ENCODE peak calls at places on chromosomes 2 and 18, in ten cellular contexts. J is mammary epithelial cell, N is hepatocyte, X is cardiac muscle cell, S is BJ, O is left ventricle myocardium inferior, V is esophagus squamous epithelium, R is cardiac fibroblast, I is colonic mucosa, Z is GM23338. Y is an unnamed sample.

GRCh38 chr18:3261393-3262233 is at the start of gene MYL12B:
- DNase-seq in R (peak), X (peak), J (peak), V (peak), O (peak), S (no peak), Z (peak), N (peak), I (peak), Y (no peak)

GRCh38 chr18:54812885-54813284 is 15.4 kb upstream of the RAB27B start:
- DNase-seq in V (no peak), N (no peak), X (no peak), S (no peak), O (no peak), I (no peak), R (no peak), J (no peak), Z (no peak), Y (no peak)

GRCh38 chr2:233063269-233063975 is 3.3 kb downstream of the INPP5D start:
- DNase-seq in X (no peak), J (no peak), I (no peak), R (no peak), O (no peak), Z (peak), V (no peak), S (no peak), N (no peak), Y (no peak)

GRCh38 chr18:12598181-12598921 is 59.6 kb downstream of the SPIRE1 start:
- DNase-seq in R (peak), X (peak), O (no peak), I (no peak), S (no peak), V (no peak), Z (peak), N (no peak), J (no peak), Y (no peak)

GRCh38 chr2:144453039-144453336 is 66.9 kb downstream of the ZEB2 start:
- DNase-seq in V (no peak), R (peak), X (peak), N (no peak), Z (no peak), S (no peak), O (no peak), I (no peak), J (no peak), Y (peak)

GRCh38 chr2:5365871-5366461 is 326.2 kb upstream of the SOX11 start:
- DNase-seq in S (no peak), N (peak), Z (peak), X (peak), J (peak), O (peak), V (no peak), R (peak), I (peak), Y (peak)

GRCh38 chr2:151562398-151562797 is 152.7 kb downstream of the RIF1 start:
- DNase-seq in N (no peak), O (no peak), I (no peak), X (no peak), R (no peak), V (no peak), S (no peak), J (no peak), Z (no peak), Y (no peak)

GRCh38 chr2:199850718-199851498 is at the start of gene FTCDNL1:
- DNase-seq in O (peak), R (peak), N (peak), I (peak), S (no peak), X (peak), V (no peak), Z (peak), J (peak), Y (no peak)

GRCh38 chr18:76340410-76340809 is 154.6 kb downstream of the ZNF516 start:
- DNase-seq in X (no peak), J (no peak), Z (no peak), I (no peak), R (no peak), O (no peak), N (no peak), V (no peak), S (no peak), Y (no peak)

GRCh38 chr2:232668805-232669444 is 28.2 kb upstream of the GIGYF2 start:
- DNase-seq in R (peak), O (no peak), V (no peak), I (no peak), S (no peak), N (peak), J (no peak), Z (peak), X (peak), Y (no peak)

GRCh38 chr2:143730155-143730949 is 601.1 kb downstream of the ARHGAP15 start:
- DNase-seq in N (no peak), I (no peak), X (peak), Z (no peak), V (no peak), O (no peak), J (peak), S (no peak), R (peak), Y (no peak)

GRCh38 chr2:42101641-42102605 is 54.1 kb downstream of the PKDCC start:
- DNase-seq in I (peak), J (no peak), O (peak), Z (peak), N (peak), V (peak), R (peak), X (peak), S (peak), Y (no peak)

GRCh38 chr2:222942977-222943376 is 82.1 kb downstream of the ACSL3 start:
- DNase-seq in J (no peak), Z (no peak), V (no peak), R (no peak), S (no peak), O (no peak), I (no peak), X (no peak), N (no peak), Y (no peak)

GRCh38 chr2:190646780-190647626 is 1.9 kb upstream of the NAB1 start:
- DNase-seq in R (peak), Z (no peak), S (no peak), V (no peak), N (no peak), J (peak), O (no peak), I (peak), X (peak), Y (no peak)

GRCh38 chr2:4673025-4673489 is 969.7 kb downstream of the DCDC2C start:
- DNase-seq in O (no peak), N (no peak), J (no peak), I (no peak), Z (peak), R (no peak), X (no peak), S (no peak), V (no peak), Y (no peak)

DNA sequence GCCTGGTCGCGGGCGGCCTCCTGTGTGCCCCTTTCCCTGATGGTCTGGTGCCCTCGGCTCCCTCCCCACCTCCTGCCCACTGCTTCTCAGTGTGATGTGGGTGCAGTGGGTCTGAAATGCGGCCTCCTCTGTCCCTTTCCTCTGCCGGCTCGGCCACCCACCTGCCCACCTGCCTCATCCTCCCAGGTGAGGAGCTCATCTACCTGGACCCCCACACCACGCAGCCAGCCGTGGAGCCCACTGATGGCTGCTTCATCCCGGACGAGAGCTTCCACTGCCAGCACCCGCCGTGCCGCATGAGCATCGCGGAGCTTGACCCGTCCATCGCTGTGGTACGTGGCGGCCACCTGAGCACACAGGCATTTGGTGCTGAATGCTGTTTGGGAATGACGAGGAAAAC is 18.3 kb downstream of the DTYMK start:
- DNase-seq in O (no peak), S (no peak), V (no peak), Z (no peak), X (no peak), N (no peak), R (no peak), J (no peak), I (no peak), Y (no peak)
- H3K4me3 ChIP-seq in O (no peak), S (no peak), V (no peak), Z (no peak), X (no peak), N (no peak), R (no peak), J (no peak), I (no peak), Y (no peak)

GRCh38 chr2:49426991-49427390 is 272.7 kb upstream of the FSHR start:
- DNase-seq in I (no peak), Z (no peak), J (no peak), V (no peak), S (no peak), R (no peak), N (no peak), O (no peak), X (no peak), Y (no peak)
- TF ChIP-seq CTCF in I (no peak), Z (no peak), J (no peak), V (no peak), S (no peak), R (no peak), N (no peak), O (no peak), X (no peak), Y (no peak)

DNA sequence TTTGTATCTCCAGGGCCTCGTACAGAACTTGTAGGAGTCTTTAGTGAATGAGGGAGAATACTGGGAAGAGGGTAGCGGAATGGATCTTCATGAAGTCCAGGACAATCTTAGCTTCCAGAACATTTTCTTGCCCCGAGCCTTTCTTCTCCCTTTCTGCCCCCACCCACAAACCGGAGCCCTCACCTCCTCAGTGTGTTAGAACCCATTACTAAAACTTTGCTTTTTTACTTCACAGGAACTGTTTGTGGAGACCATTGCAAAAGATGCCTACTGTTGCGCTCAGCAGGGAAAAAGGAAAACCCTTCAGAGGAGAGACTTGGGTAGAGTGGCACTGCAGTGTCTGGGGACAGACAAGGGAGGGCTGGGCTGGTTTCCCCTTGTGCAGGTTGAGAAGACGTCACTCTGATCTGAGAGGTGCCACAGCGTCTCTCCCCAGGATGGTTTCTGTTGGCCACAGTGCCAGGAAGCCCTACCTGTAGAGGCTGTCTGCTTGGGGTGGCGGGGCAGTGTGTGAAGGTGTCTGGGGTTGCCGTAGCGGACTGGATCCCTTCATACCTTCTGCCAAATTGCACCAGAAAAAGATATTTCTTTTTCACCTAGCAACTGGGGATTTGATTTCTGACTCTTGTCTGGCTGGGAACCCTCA is 786 bp downstream of the POLE4 start:
- DNase-seq in I (no peak), R (no peak), S (no peak), Z (no peak), O (no peak), V (no peak), X (no peak), N (no peak), J (no peak), Y (no peak)
- H3K4me3 ChIP-seq in I (peak), R (peak), S (peak), Z (peak), O (peak), V (peak), X (peak), N (peak), J (peak), Y (peak)

GRCh38 chr2:230942371-230942770 is 17.3 kb upstream of the GPR55 start:
- DNase-seq in J (no peak), V (no peak), X (no peak), R (no peak), N (no peak), O (no peak), Z (no peak), S (no peak), I (no peak), Y (no peak)
- TF ChIP-seq CTCF in J (no peak), V (no peak), X (no peak), R (no peak), N (no peak), O (no peak), Z (peak), S (no peak), I (no peak), Y (no peak)

GRCh38 chr2:155035246-155035645 is 336.8 kb downstream of the KCNJ3 start:
- DNase-seq in R (no peak), I (no peak), N (no peak), S (no peak), X (no peak), Z (no peak), J (no peak), V (no peak), O (no peak), Y (no peak)

DNA sequence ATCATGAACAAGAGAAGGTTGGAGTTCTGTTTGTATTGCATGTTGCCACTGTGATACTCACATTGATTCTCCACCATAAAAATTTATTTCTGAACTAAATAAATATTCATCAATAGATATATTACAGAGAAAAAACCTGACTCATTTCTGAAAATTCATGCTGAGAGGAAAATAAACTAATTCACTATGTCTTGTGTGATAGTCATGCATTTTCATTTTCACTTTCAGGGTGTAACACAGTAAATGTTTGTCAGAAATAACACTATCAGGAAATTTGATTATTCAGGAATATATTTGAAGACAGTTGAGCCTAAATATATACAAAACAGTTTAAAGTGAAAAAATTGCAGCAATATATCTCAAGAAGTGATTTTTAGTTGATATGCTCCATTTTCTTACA is 335.2 kb downstream of the KCNJ3 start:
- DNase-seq in R (no peak), I (no peak), O (no peak), X (no peak), N (no peak), Z (no peak), V (no peak), J (no peak), S (no peak), Y (no peak)
- H3K4me3 ChIP-seq in R (no peak), I (no peak), O (no peak), X (no peak), N (no peak), Z (no peak), V (no peak), J (no peak), S (no peak), Y (no peak)

GRCh38 chr2:58109481-58109880 is 62.9 kb downstream of the VRK2 start:
- DNase-seq in R (peak), Z (no peak), V (no peak), S (no peak), I (no peak), O (no peak), X (no peak), J (no peak), N (no peak), Y (no peak)

GRCh38 chr2:58106896-58107295 is 60.3 kb downstream of the VRK2 start:
- DNase-seq in N (no peak), Z (no peak), S (no peak), V (no peak), X (no peak), J (no peak), O (no peak), I (no peak), R (peak), Y (no peak)

GRCh38 chr2:58107803-58108710 is 61.5 kb downstream of the VRK2 start:
- DNase-seq in I (no peak), R (peak), J (peak), S (peak), Z (peak), X (peak), O (no peak), V (no peak), N (peak), Y (no peak)

DNA sequence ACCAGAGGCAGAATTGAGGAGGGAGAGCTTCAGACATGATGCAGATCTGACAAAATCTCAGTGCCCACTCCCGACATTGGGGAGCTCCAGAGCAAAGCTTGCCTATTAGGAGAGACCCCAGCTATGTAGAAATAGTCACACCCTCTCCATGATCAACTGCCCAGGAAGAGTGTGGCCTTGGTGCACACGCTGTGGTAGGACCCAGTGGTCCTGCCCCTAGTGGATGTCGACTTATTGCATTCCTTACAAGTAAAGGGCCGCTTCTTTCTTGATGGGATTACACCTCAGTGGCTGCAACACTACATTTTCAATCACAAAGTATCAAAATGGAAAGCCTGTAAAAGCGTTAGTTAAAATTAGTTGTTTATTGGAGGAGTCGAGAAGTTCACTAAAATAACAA is 64.2 kb downstream of the VRK2 start:
- DNase-seq in N (no peak), R (no peak), I (no peak), O (no peak), X (no peak), J (no peak), V (no peak), S (no peak), Z (peak), Y (no peak)
- TF ChIP-seq CTCF in N (no peak), R (no peak), I (no peak), O (no peak), X (no peak), J (no peak), V (no peak), S (no peak), Z (peak), Y (no peak)

GRCh38 chr2:11411768-11412448 is 54.1 kb downstream of the E2F6 start:
- DNase-seq in J (no peak), I (peak), N (peak), S (no peak), X (peak), Z (peak), O (no peak), V (no peak), R (peak), Y (no peak)
- H3K4me3 ChIP-seq in J (no peak), I (peak), N (no peak), S (no peak), X (no peak), Z (no peak), O (peak), V (peak), R (peak), Y (peak)

GRCh38 chr2:110677530-110678456 is at the start of gene BUB1:
- DNase-seq in O (peak), V (peak), J (peak), S (peak), N (peak), Z (peak), X (peak), I (peak), R (peak), Y (peak)
- TF ChIP-seq CTCF in O (no peak), V (no peak), J (no peak), S (no peak), N (no peak), Z (no peak), X (no peak), I (no peak), R (no peak), Y (no peak)

DNA sequence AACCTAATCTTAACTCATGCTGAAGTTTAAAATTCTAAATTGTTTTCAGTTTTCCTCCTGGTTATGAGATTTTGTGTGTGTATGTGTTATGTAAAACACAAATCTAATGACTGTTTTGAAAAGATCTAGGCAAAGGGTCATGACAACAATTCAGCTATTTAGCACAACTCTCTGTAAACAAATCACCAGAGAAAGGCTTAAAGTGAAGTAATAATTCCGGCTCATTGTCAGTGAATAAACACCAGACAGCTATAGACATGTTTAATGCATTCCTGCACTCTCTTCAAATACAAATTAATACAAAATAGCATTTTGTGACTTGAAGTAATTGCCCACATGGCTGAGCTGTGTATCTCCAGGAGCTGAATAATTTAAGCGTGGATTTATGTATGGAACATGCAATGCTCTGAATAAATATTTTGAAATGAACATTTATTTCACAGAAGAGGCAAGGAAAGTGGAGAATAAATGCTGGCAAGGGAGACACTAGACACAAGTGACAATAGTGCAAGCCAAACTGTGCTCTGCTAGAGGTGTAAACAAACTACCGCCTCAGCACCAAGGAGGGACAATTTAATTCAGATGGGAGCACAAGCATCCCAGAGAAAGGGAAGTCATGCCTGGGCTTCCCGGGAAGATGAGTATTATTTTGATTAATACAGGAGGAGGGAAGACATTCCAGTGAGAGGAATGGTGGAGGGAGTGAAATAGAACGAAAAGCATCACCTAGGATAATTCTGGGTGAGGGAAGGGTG is 133.6 kb upstream of the XPO1 start:
- DNase-seq in S (no peak), N (no peak), R (peak), Z (no peak), V (no peak), J (no peak), I (no peak), X (no peak), O (no peak), Y (no peak)
- H3K4me3 ChIP-seq in S (no peak), N (no peak), R (no peak), Z (no peak), V (peak), J (no peak), I (no peak), X (no peak), O (peak), Y (no peak)

DNA sequence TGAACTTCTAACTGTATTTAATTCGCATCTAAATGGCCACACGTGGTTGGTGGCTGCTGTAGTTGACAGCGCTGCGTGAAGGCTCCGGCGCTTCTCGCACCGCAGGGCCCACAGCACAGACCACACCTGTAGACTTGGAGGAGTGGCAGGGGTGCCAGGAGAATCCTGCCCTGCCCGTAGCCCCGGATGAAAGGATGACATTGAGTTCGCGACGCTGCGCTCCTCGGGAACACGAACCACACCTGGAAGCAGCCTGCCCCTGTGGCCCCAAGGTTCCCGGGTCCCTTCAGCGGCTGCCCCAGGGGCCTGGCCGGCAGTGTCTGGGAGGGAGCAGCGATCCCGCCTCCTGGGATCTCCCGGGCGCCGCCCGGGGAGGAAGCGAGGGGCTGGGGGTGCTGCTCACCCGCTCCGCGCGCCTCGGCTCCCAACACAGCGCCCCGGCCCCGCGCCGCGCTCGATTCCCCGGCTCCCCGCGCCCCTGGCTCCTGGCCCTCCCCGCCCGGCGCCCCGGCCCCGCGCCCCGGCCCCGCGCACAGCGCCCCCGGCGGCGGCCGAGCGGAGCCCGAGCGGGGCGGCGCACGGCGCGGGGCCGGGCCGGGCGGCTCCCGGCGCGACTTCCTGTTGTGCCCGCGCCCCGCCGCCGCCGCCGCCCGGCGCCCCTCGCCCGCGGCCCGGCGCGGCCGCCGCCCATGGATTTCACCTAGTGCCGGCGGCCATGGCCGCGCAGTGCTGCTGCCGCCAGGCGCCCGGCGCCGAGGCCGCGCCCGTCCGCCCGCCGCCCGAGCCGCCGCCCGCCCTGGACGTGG is at the start of gene RNPEPL1:
- DNase-seq in X (no peak), V (no peak), R (peak), J (peak), I (peak), O (peak), N (peak), Z (peak), S (no peak), Y (no peak)
- TF ChIP-seq CTCF in X (no peak), V (no peak), R (no peak), J (peak), I (no peak), O (no peak), N (no peak), Z (no peak), S (no peak), Y (peak)